ENCODE peak calls at places on chromosome 10, in six cellular contexts. G, S, K, D, Y and C are unnamed samples.
A peak's percentile ranks its signal among the peaks of the same experiment; 100 is the strongest.

GRCh38 chr10:45386657-45387056 is 12.6 kb downstream of the ALOX5 start:
- DNase-seq in G (no peak), S (no peak), K (no peak), D (no peak), Y (no peak), C (peak; percentile 44)

GRCh38 chr10:78231930-78232329 is 198.3 kb downstream of the RPS24 start:
- DNase-seq in G (peak; percentile 34), S (no peak), K (no peak), D (peak; percentile 22), Y (no peak), C (peak; percentile 43)

GRCh38 chr10:80158598-80159127 is 26.1 kb downstream of the PLAC9 start:
- DNase-seq in G (no peak), S (peak; percentile 99), K (no peak), D (peak; percentile 98), Y (no peak), C (peak; percentile 38)

GRCh38 chr10:17409170-17409733 is 45.1 kb downstream of the ST8SIA6 start:
- DNase-seq in G (no peak), S (peak; percentile 5), K (no peak), D (no peak), Y (no peak), C (peak; percentile 37)

GRCh38 chr10:58621379-58622077 is 108.9 kb downstream of the BICC1 start:
- DNase-seq in G (no peak), S (no peak), K (no peak), D (no peak), Y (no peak), C (no peak)

GRCh38 chr10:117139581-117140524 is 1.8 kb upstream of the VAX1 start:
- DNase-seq in G (peak; percentile 57), S (no peak), K (no peak), D (no peak), Y (no peak), C (peak; percentile 22)

GRCh38 chr10:21135396-21135973 is 238.4 kb upstream of the NEBL start:
- DNase-seq in G (no peak), S (no peak), K (no peak), D (no peak), Y (no peak), C (no peak)

GRCh38 chr10:99711129-99711719 is 20.7 kb downstream of the COX15 start:
- DNase-seq in G (no peak), S (peak; percentile 80), K (no peak), D (peak; percentile 65), Y (no peak), C (peak; percentile 59)

GRCh38 chr10:28815681-28816080 is 138.4 kb downstream of the BAMBI start:
- DNase-seq in G (no peak), S (no peak), K (no peak), D (no peak), Y (no peak), C (no peak)

GRCh38 chr10:93746844-93747284 is 10.9 kb upstream of the LGI1 start:
- DNase-seq in G (peak; percentile 86), S (peak; percentile 89), K (no peak), D (peak; percentile 99), Y (peak; percentile 80), C (peak; percentile 97)

GRCh38 chr10:11823122-11823988 is at the start of gene PROSER2:
- DNase-seq in G (peak; percentile 39), S (peak; percentile 52), K (peak; percentile 41), D (peak; percentile 61), Y (no peak), C (peak; percentile 59)

GRCh38 chr10:3848768-3849643 is 64.0 kb upstream of the KLF6 start:
- DNase-seq in G (no peak), S (peak; percentile 86), K (no peak), D (no peak), Y (no peak), C (no peak)

GRCh38 chr10:129417164-129417563 is 49.9 kb upstream of the MGMT start:
- DNase-seq in G (no peak), S (peak; percentile 61), K (no peak), D (peak; percentile 80), Y (no peak), C (no peak)

GRCh38 chr10:79246209-79246581 is 101.1 kb upstream of the PPIF start:
- DNase-seq in G (no peak), S (no peak), K (no peak), D (no peak), Y (no peak), C (no peak)

GRCh38 chr10:44340557-44340956 is 44.3 kb downstream of the CXCL12 start:
- DNase-seq in G (no peak), S (no peak), K (no peak), D (no peak), Y (no peak), C (no peak)

GRCh38 chr10:116826803-116827202 is 22.5 kb upstream of the ENO4 start:
- DNase-seq in G (no peak), S (peak; percentile 48), K (no peak), D (no peak), Y (no peak), C (no peak)

GRCh38 chr10:74875966-74876365 is 49.6 kb downstream of the KAT6B start:
- DNase-seq in G (no peak), S (peak; percentile 31), K (no peak), D (no peak), Y (no peak), C (no peak)

GRCh38 chr10:88293651-88294230 is 289.4 kb downstream of the RNLS start:
- DNase-seq in G (no peak), S (no peak), K (no peak), D (no peak), Y (no peak), C (no peak)

GRCh38 chr10:14588084-14588937 is 186.4 kb downstream of the FAM107B start:
- DNase-seq in G (peak; percentile 14), S (peak; percentile 100), K (no peak), D (peak; percentile 99), Y (no peak), C (no peak)

GRCh38 chr10:119640875-119641526 is 10.2 kb upstream of the BAG3 start:
- DNase-seq in G (no peak), S (no peak), K (no peak), D (no peak), Y (no peak), C (no peak)

GRCh38 chr10:119136084-119136483 is 29.4 kb downstream of the SFXN4 start:
- DNase-seq in G (no peak), S (peak; percentile 63), K (no peak), D (no peak), Y (no peak), C (no peak)

GRCh38 chr10:91034494-91035157 is 113.7 kb upstream of the ANKRD1 start:
- DNase-seq in G (no peak), S (peak; percentile 19), K (no peak), D (no peak), Y (no peak), C (peak; percentile 20)
- H2BK15ac ChIP-seq in G (no peak overlapping the region), S (no peak overlapping the region), K (no peak overlapping the region), D (no peak overlapping the region), Y (no peak overlapping the region), C (no peak overlapping the region)

DNA sequence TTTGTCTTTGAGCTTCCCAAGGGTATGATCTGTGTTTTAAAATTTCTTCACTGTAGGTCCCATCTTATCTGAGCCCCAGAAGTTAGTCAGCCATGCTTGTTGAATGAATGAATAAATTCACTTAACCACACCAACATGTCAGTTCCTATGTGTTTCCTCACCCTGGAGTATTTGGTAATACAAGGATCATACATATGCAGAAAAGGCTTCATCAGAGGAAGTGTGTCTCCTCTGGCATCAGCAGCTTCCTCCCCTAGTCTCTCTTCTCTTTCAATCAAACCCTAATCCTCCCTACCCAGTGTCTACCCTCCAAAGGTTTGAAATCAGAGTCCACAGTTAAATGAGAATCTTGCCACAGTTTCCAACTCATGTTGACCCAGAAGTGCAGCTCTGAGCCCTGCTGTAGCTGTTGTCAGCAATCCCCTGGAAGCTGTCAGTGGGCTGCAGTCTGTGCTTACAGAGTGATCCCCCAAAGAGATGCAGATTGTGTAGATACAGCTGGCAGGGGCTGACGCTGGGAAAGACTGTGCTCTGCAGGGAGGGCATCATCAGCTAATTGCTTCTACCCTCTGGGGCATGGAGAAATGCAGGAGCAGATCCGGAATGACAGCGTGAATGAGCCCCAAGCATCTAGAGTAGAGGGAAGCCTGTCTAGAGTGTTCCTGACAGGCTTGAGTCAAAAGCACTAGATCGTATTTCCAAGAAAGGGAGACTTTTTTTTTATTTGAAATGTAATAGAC is 105.0 kb upstream of the WDR11 start:
- DNase-seq in G (no peak), S (no peak), K (no peak), D (no peak), Y (no peak), C (no peak)
- H3K23ac ChIP-seq in G (no peak overlapping the region), S (no peak overlapping the region), K (no peak overlapping the region), D (no peak overlapping the region), Y (no peak overlapping the region), C (no peak overlapping the region)

GRCh38 chr10:111873041-111873440 is 310.5 kb downstream of the GPAM start:
- DNase-seq in G (no peak), S (no peak), K (no peak), D (no peak), Y (no peak), C (no peak)

GRCh38 chr10:111875760-111876159 is 307.8 kb downstream of the GPAM start:
- DNase-seq in G (no peak), S (no peak), K (no peak), D (no peak), Y (no peak), C (no peak)

GRCh38 chr10:111872591-111872990 is 311.0 kb downstream of the GPAM start:
- DNase-seq in G (no peak), S (no peak), K (no peak), D (no peak), Y (no peak), C (no peak)

GRCh38 chr10:111874586-111874985 is 309.0 kb downstream of the GPAM start:
- DNase-seq in G (no peak), S (no peak), K (no peak), D (no peak), Y (no peak), C (no peak)

GRCh38 chr10:111871458-111871857 is 312.1 kb downstream of the GPAM start:
- DNase-seq in G (no peak), S (no peak), K (no peak), D (no peak), Y (no peak), C (no peak)
- H2BK15ac ChIP-seq in G (no peak overlapping the region), S (no peak overlapping the region), K (no peak overlapping the region), D (no peak overlapping the region), Y (no peak overlapping the region), C (no peak overlapping the region)

GRCh38 chr10:73494213-73494612 is 1.6 kb downstream of the PPP3CB start:
- DNase-seq in G (no peak), S (no peak), K (no peak), D (peak; percentile 7), Y (no peak), C (no peak)

GRCh38 chr10:73495884-73496674 is at the start of gene PPP3CB:
- DNase-seq in G (peak; percentile 95), S (peak; percentile 97), K (peak; percentile 92), D (peak; percentile 98), Y (peak; percentile 87), C (peak; percentile 98)

GRCh38 chr10:73495226-73495883 is 469 bp downstream of the PPP3CB start:
- DNase-seq in G (no peak), S (peak; percentile 87), K (peak; percentile 65), D (peak; percentile 90), Y (peak; percentile 21), C (no peak)

GRCh38 chr10:73493781-73494180 is 2.0 kb downstream of the PPP3CB start:
- DNase-seq in G (no peak), S (peak; percentile 80), K (no peak), D (peak; percentile 48), Y (no peak), C (no peak)

DNA sequence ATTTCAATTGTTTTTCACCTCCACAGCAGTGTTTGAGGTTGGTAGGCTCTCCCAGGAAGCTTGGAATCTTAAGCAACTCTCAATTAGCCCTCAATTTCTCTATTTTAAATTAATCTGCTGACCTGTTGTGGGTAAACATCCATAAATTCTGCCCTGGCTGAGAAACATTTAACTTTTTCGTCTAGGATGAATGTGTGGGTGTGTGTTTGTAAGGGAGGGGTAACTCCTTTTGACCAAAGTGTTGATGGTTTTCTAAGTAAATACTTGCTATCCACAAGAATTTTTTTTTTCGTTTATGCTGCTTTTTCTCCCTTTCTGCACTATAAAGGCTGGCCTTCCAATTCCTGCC is 973 bp downstream of the PPP3CB start:
- DNase-seq in G (no peak), S (no peak), K (no peak), D (no peak), Y (no peak), C (peak; percentile 0)
- H3K23ac ChIP-seq in G (no peak overlapping the region), S (peak overlapping the region; percentile 97), K (no peak overlapping the region), D (no peak overlapping the region), Y (no peak overlapping the region), C (peak overlapping the region; percentile 94)